ENCODE peak calls at places on chromosomes 11 and 22, in four cellular contexts. H is A549, T is IMR-90, Q is HCT116. Z is an unnamed sample.

GRCh38 chr11:3723014-3723708 is 52.0 kb upstream of the CHRNA10 start:
- DNase-seq in H (peak; percentile 28), T (peak; percentile 99), Q (no peak), Z (no peak)

GRCh38 chr11:67136156-67136555 is 17.1 kb downstream of the KDM2A start:
- DNase-seq in H (no peak), T (peak; percentile 12), Q (no peak), Z (no peak)

GRCh38 chr11:76214968-76215548 is 8.8 kb upstream of the WNT11 start:
- DNase-seq in H (no peak), T (no peak), Q (no peak), Z (no peak)

GRCh38 chr11:12066056-12066798 is 44.2 kb upstream of the MICAL2 start:
- DNase-seq in H (peak; percentile 81), T (peak; percentile 98), Q (peak; percentile 93), Z (peak; percentile 79)

GRCh38 chr11:79415411-79415810 is 25.4 kb downstream of the TENM4 start:
- DNase-seq in H (no peak), T (peak; percentile 61), Q (no peak), Z (no peak)

GRCh38 chr11:39443424-39444022 is 2015.9 kb downstream of the LRRC4C start:
- DNase-seq in H (no peak), T (no peak), Q (no peak), Z (no peak)

GRCh38 chr11:121687961-121688566 is 235.3 kb upstream of the SORL1-AS1 start:
- DNase-seq in H (no peak), T (peak; percentile 70), Q (no peak), Z (no peak)

GRCh38 chr11:33932721-33933120 is 40.8 kb upstream of the LMO2 start:
- DNase-seq in H (no peak), T (no peak), Q (no peak), Z (no peak)

GRCh38 chr22:50600541-50600940 is at the start of gene MAPK8IP2:
- DNase-seq in H (no peak), T (no peak), Q (no peak), Z (no peak)

GRCh38 chr22:41345807-41346335 is 35.9 kb upstream of the TEF start:
- DNase-seq in H (no peak), T (no peak), Q (no peak), Z (no peak)

GRCh38 chr22:42976131-42976530 is 38.8 kb downstream of the PACSIN2 start:
- DNase-seq in H (no peak), T (no peak), Q (no peak), Z (no peak)

GRCh38 chr11:2868604-2869526 is 16.7 kb downstream of the CDKN1C start:
- DNase-seq in H (no peak), T (no peak), Q (no peak), Z (no peak)

GRCh38 chr11:2663506-2663905 is 36.3 kb downstream of the KCNQ1OT1 start:
- DNase-seq in H (no peak), T (no peak), Q (no peak), Z (no peak)

GRCh38 chr11:36186340-36186739 is 102.9 kb downstream of the COMMD9 start:
- DNase-seq in H (no peak), T (peak; percentile 87), Q (no peak), Z (peak; percentile 42)

GRCh38 chr11:27116684-27117083 is 76.1 kb downstream of the BBOX1 start:
- DNase-seq in H (no peak), T (no peak), Q (no peak), Z (no peak)

GRCh38 chr11:130088217-130088616 is 18.5 kb downstream of the APLP2 start:
- DNase-seq in H (no peak), T (no peak), Q (no peak), Z (no peak)

GRCh38 chr11:69274531-69275016 is 19.4 kb upstream of the MYEOV start:
- DNase-seq in H (no peak), T (no peak), Q (no peak), Z (peak; percentile 96)

GRCh38 chr11:85647078-85647477 is 689 bp upstream of the TMEM126A start:
- DNase-seq in H (no peak), T (no peak), Q (no peak), Z (no peak)

GRCh38 chr22:49052023-49052538 is 775.6 kb downstream of the BRD1 start:
- DNase-seq in H (no peak), T (no peak), Q (no peak), Z (no peak)

GRCh38 chr22:29765905-29766631 is 739 bp downstream of the ZMAT5 start:
- DNase-seq in H (no peak), T (no peak), Q (no peak), Z (no peak)

GRCh38 chr11:107275632-107276031 is 182.0 kb downstream of the CWF19L2 start:
- DNase-seq in H (no peak), T (no peak), Q (no peak), Z (no peak)

GRCh38 chr11:3626250-3626960 is 15.4 kb downstream of the ART5 start:
- DNase-seq in H (no peak), T (no peak), Q (no peak), Z (no peak)

GRCh38 chr11:1128333-1129142 is 29.2 kb upstream of the MUC5AC start:
- DNase-seq in H (no peak), T (no peak), Q (no peak), Z (no peak)

GRCh38 chr11:926341-926916 is 759 bp downstream of the AP2A2 start:
- DNase-seq in H (peak; percentile 90), T (peak; percentile 69), Q (peak; percentile 10), Z (peak; percentile 33)

GRCh38 chr11:62539238-62539925 is 7.2 kb downstream of the AHNAK start:
- DNase-seq in H (peak; percentile 56), T (peak; percentile 93), Q (no peak), Z (no peak)

GRCh38 chr11:102385053-102385976 is 38.3 kb downstream of the BIRC2 start:
- DNase-seq in H (no peak), T (no peak), Q (no peak), Z (no peak)

GRCh38 chr22:31287818-31288495 is 4.3 kb downstream of the PIK3IP1 start:
- DNase-seq in H (no peak), T (no peak), Q (no peak), Z (no peak)

GRCh38 chr22:31290494-31291402 is 1.5 kb downstream of the PIK3IP1 start:
- DNase-seq in H (peak; percentile 78), T (peak; percentile 90), Q (peak; percentile 61), Z (peak; percentile 97)

GRCh38 chr22:31289335-31289734 is 3.0 kb downstream of the PIK3IP1 start:
- DNase-seq in H (no peak), T (no peak), Q (no peak), Z (no peak)

GRCh38 chr22:31286360-31287255 is 5.7 kb downstream of the PIK3IP1 start:
- DNase-seq in H (no peak), T (no peak), Q (no peak), Z (no peak)

DNA sequence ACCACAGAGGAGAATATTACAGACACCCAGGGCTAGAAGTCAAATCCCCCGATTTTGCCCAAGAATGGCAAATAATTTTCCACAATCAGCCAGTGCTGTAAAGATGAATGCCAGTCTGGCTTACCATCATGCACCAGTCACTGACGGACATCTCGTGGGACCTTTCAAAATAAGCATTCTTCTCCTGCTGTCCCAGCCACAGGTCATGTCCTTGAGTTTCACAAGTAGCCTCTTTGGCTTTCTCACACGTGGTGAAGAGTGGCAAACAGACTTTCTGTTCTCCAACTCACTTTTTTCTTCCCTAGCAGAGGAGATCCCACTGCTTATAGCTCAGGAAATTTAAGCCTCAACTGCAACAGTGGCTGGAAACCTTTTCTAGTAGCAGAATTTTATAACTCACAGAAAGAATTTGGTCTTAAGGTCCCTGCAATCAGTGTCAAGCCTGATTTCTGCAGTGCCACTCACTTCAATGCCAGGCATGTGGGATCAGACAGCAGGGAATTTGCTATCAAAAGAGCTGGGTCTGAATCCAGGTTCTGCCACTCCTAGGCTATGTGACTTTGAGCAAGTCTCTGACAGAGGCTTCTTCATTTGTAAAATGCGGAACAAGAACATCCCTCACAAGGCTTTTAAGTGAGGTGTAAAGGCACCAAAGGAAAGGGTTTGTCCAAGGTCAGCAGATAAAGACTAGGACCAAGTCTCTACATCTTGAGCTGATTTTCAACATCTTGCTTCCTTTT is 3.6 kb downstream of the PIK3IP1 start:
- DNase-seq in H (no peak), T (no peak), Q (no peak), Z (no peak)
- H3K27ac ChIP-seq in H (no peak overlapping the region), T (no peak overlapping the region), Q (no peak overlapping the region), Z (peak overlapping the region; percentile 85)

DNA sequence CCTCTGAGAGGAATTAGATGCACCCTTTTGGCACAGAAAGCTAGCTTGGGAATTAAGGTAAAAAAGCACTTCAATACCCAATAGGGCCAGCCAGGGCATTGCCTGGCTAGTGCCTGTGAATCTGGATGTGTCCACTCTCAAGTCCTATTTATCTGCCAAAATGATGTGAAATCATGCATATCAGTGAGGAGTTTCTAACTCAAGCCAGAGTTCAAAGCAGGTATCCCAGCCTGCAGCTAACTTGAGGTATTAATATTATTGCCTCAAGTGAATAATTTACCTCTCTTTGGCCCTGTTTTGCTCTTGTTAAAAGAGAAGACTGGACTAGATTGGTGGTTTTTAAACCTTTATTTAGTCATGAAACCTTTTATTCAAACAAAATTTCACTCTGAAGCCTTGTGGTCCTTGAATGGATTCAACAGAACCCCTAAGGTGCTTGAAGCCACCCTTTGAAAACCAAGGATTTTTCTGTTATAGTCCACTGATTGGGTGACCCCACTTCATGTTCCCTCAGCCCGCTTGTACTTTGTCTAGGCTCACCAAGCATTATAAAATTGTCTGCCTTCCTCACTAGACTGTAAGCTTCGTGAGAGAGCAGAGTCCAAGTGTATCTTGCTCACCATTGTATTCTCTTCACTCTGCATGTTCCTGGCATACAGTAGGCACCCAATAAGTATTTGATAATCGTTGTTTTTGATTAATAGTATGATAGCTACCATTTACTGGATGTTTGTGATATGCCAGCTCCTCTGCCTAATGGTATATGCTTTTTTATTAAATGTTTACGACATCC is 4.5 kb downstream of the RNF121 start:
- DNase-seq in H (no peak), T (no peak), Q (no peak), Z (no peak)
- TF ChIP-seq POLR2A in H (no peak), T (no peak), Q (no peak), Z (no peak)

DNA sequence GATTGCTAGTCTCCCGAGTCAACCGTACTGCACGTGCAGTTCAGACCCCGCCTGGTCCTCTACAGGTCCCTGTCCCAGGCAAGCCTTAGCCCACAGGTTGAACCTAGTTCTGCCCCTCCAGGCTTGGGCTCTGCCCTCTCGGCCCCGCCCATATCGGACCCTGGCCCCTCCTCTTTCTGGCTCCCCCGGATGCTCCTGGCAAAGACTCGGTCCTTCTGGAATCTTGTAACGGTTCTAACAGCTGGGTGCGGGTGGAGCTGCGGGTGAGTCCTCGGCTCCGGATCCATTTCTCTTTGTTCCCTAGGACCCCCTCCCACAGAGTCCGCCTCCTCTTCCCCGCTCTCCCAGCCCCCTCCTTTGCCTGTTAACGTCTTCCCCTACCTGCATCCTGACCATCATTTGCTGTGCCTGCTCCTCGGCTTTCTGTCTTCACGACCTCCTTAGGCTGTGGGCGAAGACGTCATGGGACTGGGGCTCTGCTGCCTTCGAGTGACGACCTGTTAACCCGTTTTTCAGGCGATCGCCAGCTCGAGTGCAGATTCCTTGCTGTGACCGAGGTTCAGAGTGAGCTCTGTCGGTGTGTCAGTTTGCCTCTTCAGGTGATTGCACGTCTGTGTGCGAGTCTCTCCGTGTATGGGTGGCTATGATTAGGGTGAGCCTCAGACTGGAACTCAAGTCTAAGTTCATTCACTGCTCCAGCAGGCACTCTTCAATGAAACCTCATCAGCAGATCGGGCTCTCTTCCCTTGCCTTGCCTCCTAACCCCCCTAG is at the start of gene DNHD1:
- DNase-seq in H (no peak), T (no peak), Q (no peak), Z (no peak)
- H3K27ac ChIP-seq in H (no peak within 1 kb of the TSS), T (no peak within 1 kb of the TSS), Q (no peak within 1 kb of the TSS), Z (no peak within 1 kb of the TSS)

GRCh38 chr11:124751391-124751740 is 689 bp downstream of the VSIG2 start:
- DNase-seq in H (no peak), T (no peak), Q (no peak), Z (no peak)
- TF ChIP-seq POLR2A in H (no peak), T (no peak), Q (no peak), Z (no peak)

GRCh38 chr11:20723366-20723765 is 54.0 kb downstream of the NELL1 start:
- DNase-seq in H (no peak), T (no peak), Q (no peak), Z (no peak)
- H3K27ac ChIP-seq in H (no peak overlapping the region), T (no peak overlapping the region), Q (no peak overlapping the region), Z (no peak overlapping the region)